ENCODE peak calls at places on chromosomes 16 and 17, in ten cellular contexts. O is GM23338, T is bronchial epithelial cell, H is RWPE1, P is psoas muscle, X is neural progenitor cell, F is mucosa of descending colon, J is thoracic aorta, W is heart left ventricle, I is IMR-90. Q is an unnamed sample.

GRCh38 chr17:36544320-36545092 is at the start of gene GGNBP2:
- DNase-seq in X (peak), I (peak), T (peak), J (peak), P (peak), H (peak), W (peak), F (peak), O (peak), Q (peak)

GRCh38 chr16:67667817-67668494 is 1.3 kb downstream of the C16orf86 start:
- DNase-seq in I (peak), P (peak), F (peak), W (peak), H (peak), J (peak), X (peak), T (peak), O (peak), Q (peak)

GRCh38 chr16:29825145-29826044 is 5.1 kb downstream of the MVP start:
- DNase-seq in H (peak), O (no peak), J (no peak), F (peak), W (peak), I (peak), T (peak), P (peak), X (peak), Q (peak)

GRCh38 chr17:16352303-16352837 is 899 bp downstream of the CENPV start:
- DNase-seq in H (peak), F (peak), T (no peak), W (no peak), O (peak), X (peak), P (peak), I (peak), J (no peak), Q (peak)

GRCh38 chr16:29806096-29806579 is at the start of gene MAZ:
- DNase-seq in T (peak), F (no peak), P (no peak), H (peak), J (no peak), I (peak), O (no peak), W (no peak), X (no peak), Q (peak)

GRCh38 chr17:63946440-63947363 is 14.6 kb upstream of the CD79B start:
- DNase-seq in T (peak), W (peak), F (peak), P (peak), O (peak), I (peak), J (no peak), H (peak), X (peak), Q (peak)

GRCh38 chr17:48294989-48295892 is 134.8 kb downstream of the SKAP1 start:
- DNase-seq in H (no peak), P (no peak), I (no peak), X (no peak), F (no peak), O (no peak), T (peak), W (no peak), J (no peak), Q (peak)

GRCh38 chr16:9225527-9226316 is 134.3 kb downstream of the HAPSTR1 start:
- DNase-seq in J (no peak), T (no peak), F (no peak), W (no peak), H (no peak), I (no peak), O (peak), P (no peak), X (peak), Q (peak)

GRCh38 chr16:84044108-84044488 is 1.5 kb upstream of the SLC38A8 start:
- DNase-seq in O (peak), T (no peak), I (peak), J (no peak), W (peak), F (no peak), P (no peak), X (peak), H (no peak), Q (no peak)

GRCh38 chr17:45265823-45266222 is 3.9 kb upstream of the SPATA32 start:
- DNase-seq in P (peak), J (no peak), O (no peak), T (no peak), H (no peak), I (peak), X (no peak), W (no peak), F (peak), Q (no peak)

GRCh38 chr17:47941998-47942490 is 673 bp downstream of the PNPO start:
- DNase-seq in I (no peak), W (peak), O (peak), F (no peak), J (no peak), H (no peak), X (no peak), T (no peak), P (no peak), Q (no peak)

GRCh38 chr16:70396209-70396904 is 42.5 kb downstream of the ST3GAL2 start:
- DNase-seq in W (no peak), F (no peak), H (no peak), J (no peak), I (peak), T (no peak), P (no peak), O (no peak), X (no peak), Q (no peak)

GRCh38 chr17:32846143-32846542 is 30.8 kb downstream of the MYO1D start:
- DNase-seq in J (no peak), P (no peak), F (no peak), T (no peak), X (no peak), W (no peak), H (no peak), O (no peak), I (no peak), Q (no peak)

GRCh38 chr16:66619534-66620418 is 15.3 kb downstream of the CMTM3 start:
- DNase-seq in T (peak), W (no peak), P (no peak), X (no peak), J (no peak), I (peak), F (no peak), H (no peak), O (no peak), Q (peak)

GRCh38 chr17:35972535-35972934 is 8.8 kb downstream of the CCL16 start:
- DNase-seq in T (no peak), F (no peak), O (no peak), X (no peak), J (no peak), W (no peak), H (no peak), P (no peak), I (no peak), Q (no peak)

GRCh38 chr16:76634847-76635697 is 357.9 kb downstream of the CNTNAP4 start:
- DNase-seq in X (no peak), F (no peak), I (no peak), O (no peak), P (no peak), W (no peak), H (no peak), T (no peak), J (no peak), Q (no peak)

GRCh38 chr17:68972119-68972704 is 17.0 kb upstream of the ABCA8 start:
- DNase-seq in P (no peak), T (peak), X (peak), J (no peak), H (peak), O (peak), W (no peak), I (peak), F (no peak), Q (peak)

GRCh38 chr17:66191607-66192377 is at the start of gene CEP112:
- DNase-seq in J (peak), P (peak), T (peak), W (peak), H (peak), I (peak), X (peak), F (peak), O (peak), Q (peak)

GRCh38 chr16:50902457-50902856 is 160.6 kb downstream of the CYLD start:
- DNase-seq in W (no peak), I (no peak), O (peak), F (no peak), T (no peak), P (no peak), H (no peak), X (no peak), J (no peak), Q (no peak)

GRCh38 chr17:48541574-48542113 is 3.3 kb downstream of the HOXB2 start:
- DNase-seq in J (no peak), I (peak), P (peak), F (peak), W (peak), T (no peak), X (peak), O (peak), H (no peak), Q (peak)

GRCh38 chr16:56994311-56994710 is 5.0 kb downstream of the NLRC5 start:
- DNase-seq in W (no peak), H (no peak), T (no peak), J (no peak), X (no peak), P (no peak), O (no peak), F (no peak), I (no peak), Q (no peak)

GRCh38 chr16:83366228-83366627 is 441.6 kb upstream of the HSBP1 start:
- DNase-seq in I (no peak), F (no peak), W (no peak), J (no peak), O (no peak), H (no peak), T (no peak), P (no peak), X (no peak), Q (no peak)

GRCh38 chr17:63412234-63412633 is 33.9 kb downstream of the CYB561 start:
- DNase-seq in X (no peak), O (no peak), W (no peak), T (no peak), H (no peak), J (no peak), P (no peak), I (no peak), F (no peak), Q (no peak)

GRCh38 chr16:80120899-80121521 is 419.8 kb upstream of the DYNLRB2 start:
- DNase-seq in J (no peak), F (no peak), T (peak), I (no peak), W (no peak), P (no peak), O (no peak), X (peak), H (no peak), Q (no peak)

GRCh38 chr17:46974086-46974485 is 5.0 kb downstream of the RPRML start:
- DNase-seq in W (no peak), J (no peak), H (no peak), T (no peak), I (no peak), O (no peak), P (no peak), F (no peak), X (no peak), Q (no peak)

GRCh38 chr17:58352018-58352842 is at the start of gene SUPT4H1:
- DNase-seq in J (no peak), W (peak), F (peak), O (peak), I (peak), H (peak), P (peak), T (peak), X (peak), Q (peak)

GRCh38 chr17:48597775-48598631 is 4.4 kb upstream of the HOXB5 start:
- DNase-seq in W (peak), T (no peak), I (peak), J (no peak), H (no peak), O (peak), F (peak), X (peak), P (peak), Q (peak)

GRCh38 chr16:24728891-24729242 is 584 bp upstream of the TNRC6A start:
- DNase-seq in O (no peak), X (no peak), P (no peak), H (peak), W (no peak), T (no peak), J (no peak), I (no peak), F (no peak), Q (peak)

GRCh38 chr17:43695968-43696865 is 34.5 kb upstream of the MEOX1 start:
- DNase-seq in P (no peak), I (peak), T (no peak), W (peak), H (no peak), F (no peak), J (peak), X (no peak), O (no peak), Q (no peak)

GRCh38 chr16:49515016-49515415 is 141.4 kb downstream of the C16orf78 start:
- DNase-seq in X (no peak), O (no peak), T (no peak), I (no peak), P (no peak), J (no peak), F (no peak), H (no peak), W (no peak), Q (no peak)

GRCh38 chr16:49514391-49514980 is 140.9 kb downstream of the C16orf78 start:
- DNase-seq in X (peak), P (no peak), H (no peak), T (no peak), J (no peak), I (no peak), F (no peak), O (no peak), W (no peak), Q (no peak)

GRCh38 chr16:49510676-49511305 is 137.2 kb downstream of the C16orf78 start:
- DNase-seq in H (no peak), F (no peak), X (no peak), I (no peak), J (no peak), P (peak), O (no peak), T (no peak), W (no peak), Q (no peak)

GRCh38 chr16:49515861-49516260 is 142.3 kb downstream of the C16orf78 start:
- DNase-seq in X (no peak), F (no peak), H (no peak), O (no peak), T (no peak), J (no peak), I (no peak), P (no peak), W (no peak), Q (no peak)

DNA sequence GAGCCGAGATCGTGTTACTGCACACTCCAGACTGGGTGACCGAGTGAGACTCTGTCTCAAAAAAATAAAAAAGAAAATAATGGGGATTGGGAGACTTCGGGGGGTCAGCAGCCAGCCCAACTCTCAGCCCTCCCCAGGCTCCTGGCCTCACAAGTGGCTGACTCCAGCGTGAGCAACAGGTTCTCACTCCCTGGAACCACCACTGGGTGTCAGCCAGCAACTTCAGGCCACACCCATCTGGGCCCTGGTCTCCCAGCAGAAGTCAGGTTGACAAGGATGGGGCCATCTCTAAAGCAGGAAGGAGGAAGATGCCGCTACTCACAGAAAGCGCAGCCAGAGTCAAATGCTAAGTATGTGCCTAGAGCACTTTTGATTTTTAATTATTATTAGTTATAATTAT is 139.4 kb downstream of the C16orf78 start:
- DNase-seq in H (no peak), J (no peak), I (no peak), X (peak), W (no peak), O (peak), T (no peak), F (no peak), P (peak), Q (no peak)
- TF ChIP-seq CTCF in H (no peak), J (no peak), I (no peak), X (peak), W (peak), O (peak), T (no peak), F (no peak), P (peak), Q (no peak)

GRCh38 chr17:75720656-75721462 is at the start of gene ITGB4:
- DNase-seq in I (no peak), W (no peak), F (peak), O (peak), P (no peak), H (peak), T (peak), X (peak), J (no peak), Q (peak)

GRCh38 chr17:75719732-75720131 is 1.5 kb upstream of the ITGB4 start:
- DNase-seq in F (no peak), O (no peak), I (no peak), T (peak), P (no peak), W (no peak), H (no peak), X (no peak), J (no peak), Q (no peak)

GRCh38 chr17:75722542-75723095 is 1.4 kb downstream of the ITGB4 start:
- DNase-seq in T (no peak), W (no peak), I (no peak), J (no peak), P (no peak), H (no peak), F (peak), X (no peak), O (no peak), Q (no peak)

GRCh38 chr17:75722076-75722475 is 817 bp downstream of the ITGB4 start:
- DNase-seq in H (no peak), W (no peak), I (no peak), J (no peak), P (no peak), O (no peak), F (peak), X (no peak), T (no peak), Q (no peak)

GRCh38 chr17:75721463-75722011 is 278 bp downstream of the ITGB4 start:
- DNase-seq in T (no peak), F (peak), H (no peak), X (no peak), W (no peak), J (no peak), I (no peak), O (peak), P (no peak), Q (no peak)
- TF ChIP-seq CTCF in T (no peak), F (no peak), H (no peak), X (no peak), W (no peak), J (no peak), I (no peak), O (no peak), P (no peak), Q (no peak)

GRCh38 chr16:89343501-89344291 is 126.2 kb downstream of the ZNF778 start:
- DNase-seq in I (peak), H (no peak), J (no peak), X (no peak), P (peak), F (peak), W (no peak), O (no peak), T (peak), Q (no peak)

GRCh38 chr16:89346869-89347268 is 129.4 kb downstream of the ZNF778 start:
- DNase-seq in O (no peak), J (no peak), H (no peak), T (no peak), I (no peak), F (peak), P (peak), X (no peak), W (no peak), Q (no peak)

GRCh38 chr16:89344314-89344828 is 126.9 kb downstream of the ZNF778 start:
- DNase-seq in W (no peak), T (no peak), O (no peak), X (no peak), P (peak), F (no peak), H (no peak), J (no peak), I (no peak), Q (no peak)

GRCh38 chr16:89345663-89346150 is 128.2 kb downstream of the ZNF778 start:
- DNase-seq in T (peak), X (no peak), I (no peak), F (no peak), J (no peak), H (no peak), P (no peak), W (no peak), O (no peak), Q (no peak)

DNA sequence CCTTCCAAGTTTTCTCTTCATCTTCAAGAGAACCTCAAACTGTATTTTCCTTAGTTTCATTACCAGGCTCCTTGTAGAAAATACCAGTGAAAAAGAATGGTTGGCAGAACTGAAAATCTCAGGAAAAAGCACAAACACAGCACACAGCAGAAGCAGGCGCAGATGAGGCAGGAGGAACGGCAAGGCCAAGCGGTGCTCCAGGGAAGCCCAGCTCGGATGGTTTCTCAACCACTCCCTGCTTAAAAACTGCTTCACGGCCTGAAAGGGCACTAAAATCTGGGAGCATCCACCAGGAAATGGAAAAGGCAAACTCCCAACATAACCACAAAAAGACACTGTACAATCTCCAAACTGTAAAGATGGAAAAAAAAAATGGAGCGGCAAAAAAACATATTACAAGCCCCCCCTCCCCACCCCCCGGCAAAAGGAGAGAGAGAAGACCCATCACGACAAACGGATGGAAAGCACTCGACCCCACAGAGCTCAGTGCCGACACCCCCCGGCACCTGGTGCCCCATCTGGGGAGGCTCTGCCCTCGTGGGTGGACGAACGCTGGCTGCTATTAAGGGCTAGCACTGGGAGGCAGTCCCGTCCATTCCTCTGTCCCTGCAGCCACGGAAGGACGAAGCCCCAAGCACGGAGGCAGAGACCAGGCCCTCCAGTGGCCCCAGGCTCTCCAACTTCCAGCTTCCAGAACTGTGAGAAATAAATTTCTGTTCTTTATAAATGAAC is 127.5 kb downstream of the ZNF778 start:
- DNase-seq in T (no peak), W (no peak), X (no peak), J (no peak), F (no peak), I (no peak), H (no peak), O (no peak), P (peak), Q (no peak)
- TF ChIP-seq CTCF in T (no peak), W (no peak), X (no peak), J (no peak), F (no peak), I (no peak), H (no peak), O (no peak), P (no peak), Q (no peak)

GRCh38 chr17:59371426-59372099 is 40.1 kb downstream of the YPEL2 start:
- DNase-seq in X (no peak), O (no peak), T (no peak), I (no peak), P (peak), F (peak), J (no peak), H (no peak), W (peak), Q (no peak)
- TF ChIP-seq CTCF in X (no peak), O (no peak), T (no peak), I (no peak), P (no peak), F (no peak), J (peak), H (no peak), W (no peak), Q (no peak)

GRCh38 chr17:79874329-79874981 is 35.2 kb upstream of the CBX4 start:
- DNase-seq in X (peak), H (peak), P (no peak), J (no peak), I (peak), W (no peak), O (peak), T (peak), F (peak), Q (peak)
- TF ChIP-seq CTCF in X (peak), H (peak), P (peak), J (peak), I (peak), W (peak), O (peak), T (peak), F (peak), Q (no peak)

GRCh38 chr16:54125751-54126655 is 160.6 kb downstream of the IRX3 start:
- DNase-seq in P (no peak), F (no peak), W (no peak), H (no peak), J (no peak), O (no peak), T (no peak), I (no peak), X (no peak), Q (no peak)
- TF ChIP-seq CTCF in P (no peak), F (no peak), W (no peak), H (no peak), J (no peak), O (no peak), T (no peak), I (no peak), X (no peak), Q (no peak)